ENCODE peak calls at places on chromosome 17, in eight cellular contexts. One of them, this sample, is unnamed.

GRCh38 chr17:57211543-57211942 is 44.8 kb upstream of the MSI2 start:
- DNase-seq in nephron progenitor cell: no peak
- DNase-seq in HCT116: no peak
- DNase-seq in left ventricle myocardium inferior: no peak
- DNase-seq in fibroblast of mammary gland: peak; percentile 68
- DNase-seq in mesothelial cell of epicardium: no peak
- DNase-seq in MCF 10A: peak; percentile 49
- DNase-seq in fibroblast of pulmonary artery: no peak
- DNase-seq in this sample: no peak

GRCh38 chr17:65173951-65174683 is 36.9 kb downstream of the RGS9 start:
- DNase-seq in left ventricle myocardium inferior: no peak
- DNase-seq in nephron progenitor cell: no peak
- DNase-seq in mesothelial cell of epicardium: no peak
- DNase-seq in HCT116: no peak
- DNase-seq in fibroblast of mammary gland: no peak
- DNase-seq in MCF 10A: no peak
- DNase-seq in fibroblast of pulmonary artery: no peak
- DNase-seq in this sample: no peak

GRCh38 chr17:10754109-10754508 is 24.3 kb upstream of the TMEM220 start:
- DNase-seq in fibroblast of pulmonary artery: peak; percentile 33
- DNase-seq in nephron progenitor cell: peak; percentile 37
- DNase-seq in left ventricle myocardium inferior: no peak
- DNase-seq in MCF 10A: peak; percentile 44
- DNase-seq in HCT116: peak; percentile 51
- DNase-seq in fibroblast of mammary gland: peak; percentile 41
- DNase-seq in mesothelial cell of epicardium: no peak
- DNase-seq in this sample: no peak

GRCh38 chr17:6166492-6167179 is 96.5 kb downstream of the WSCD1 start:
- DNase-seq in MCF 10A: no peak
- DNase-seq in HCT116: no peak
- DNase-seq in fibroblast of mammary gland: no peak
- DNase-seq in left ventricle myocardium inferior: no peak
- DNase-seq in nephron progenitor cell: no peak
- DNase-seq in mesothelial cell of epicardium: no peak
- DNase-seq in fibroblast of pulmonary artery: no peak
- DNase-seq in this sample: no peak

GRCh38 chr17:5555254-5555653 is 29.1 kb downstream of the NLRP1 start:
- DNase-seq in left ventricle myocardium inferior: no peak
- DNase-seq in mesothelial cell of epicardium: no peak
- DNase-seq in fibroblast of pulmonary artery: peak; percentile 82
- DNase-seq in MCF 10A: no peak
- DNase-seq in nephron progenitor cell: no peak
- DNase-seq in fibroblast of mammary gland: peak; percentile 72
- DNase-seq in HCT116: no peak
- DNase-seq in this sample: no peak

GRCh38 chr17:82559779-82560642 is 40.5 kb downstream of the FOXK2 start:
- DNase-seq in fibroblast of pulmonary artery: no peak
- DNase-seq in fibroblast of mammary gland: no peak
- DNase-seq in left ventricle myocardium inferior: no peak
- DNase-seq in MCF 10A: no peak
- DNase-seq in mesothelial cell of epicardium: no peak
- DNase-seq in HCT116: no peak
- DNase-seq in nephron progenitor cell: no peak
- DNase-seq in this sample: no peak

GRCh38 chr17:78343433-78344201 is 16.3 kb downstream of the SOCS3 start:
- DNase-seq in left ventricle myocardium inferior: no peak
- DNase-seq in nephron progenitor cell: no peak
- DNase-seq in mesothelial cell of epicardium: no peak
- DNase-seq in fibroblast of pulmonary artery: no peak
- DNase-seq in fibroblast of mammary gland: no peak
- DNase-seq in HCT116: no peak
- DNase-seq in MCF 10A: peak; percentile 47
- DNase-seq in this sample: no peak

GRCh38 chr17:4509923-4510614 is 11.4 kb downstream of the SPNS2 start:
- DNase-seq in fibroblast of mammary gland: no peak
- DNase-seq in mesothelial cell of epicardium: no peak
- DNase-seq in left ventricle myocardium inferior: peak; percentile 48
- DNase-seq in fibroblast of pulmonary artery: no peak
- DNase-seq in nephron progenitor cell: no peak
- DNase-seq in HCT116: no peak
- DNase-seq in MCF 10A: no peak
- DNase-seq in this sample: no peak

GRCh38 chr17:72122668-72123495 is 2.1 kb downstream of the SOX9 start:
- DNase-seq in nephron progenitor cell: peak; percentile 70
- DNase-seq in HCT116: no peak
- DNase-seq in mesothelial cell of epicardium: no peak
- DNase-seq in fibroblast of pulmonary artery: peak; percentile 71
- DNase-seq in fibroblast of mammary gland: peak; percentile 26
- DNase-seq in left ventricle myocardium inferior: peak; percentile 29
- DNase-seq in MCF 10A: no peak
- DNase-seq in this sample: no peak

GRCh38 chr17:1588781-1589585 is 26.4 kb upstream of the PITPNA start:
- DNase-seq in HCT116: no peak
- DNase-seq in MCF 10A: peak; percentile 46
- DNase-seq in left ventricle myocardium inferior: no peak
- DNase-seq in mesothelial cell of epicardium: no peak
- DNase-seq in fibroblast of pulmonary artery: peak; percentile 60
- DNase-seq in nephron progenitor cell: no peak
- DNase-seq in fibroblast of mammary gland: peak; percentile 62
- DNase-seq in this sample: no peak

GRCh38 chr17:14297161-14297851 is 3.6 kb upstream of the HS3ST3B1 start:
- DNase-seq in fibroblast of pulmonary artery: peak; percentile 60
- DNase-seq in MCF 10A: no peak
- DNase-seq in nephron progenitor cell: peak; percentile 74
- DNase-seq in left ventricle myocardium inferior: peak; percentile 21
- DNase-seq in HCT116: no peak
- DNase-seq in fibroblast of mammary gland: peak; percentile 64
- DNase-seq in mesothelial cell of epicardium: no peak
- DNase-seq in this sample: peak; percentile 45
- TF ChIP-seq CTCF in fibroblast of pulmonary artery: no peak
- TF ChIP-seq CTCF in MCF 10A: peak; percentile 15
- TF ChIP-seq CTCF in nephron progenitor cell: no peak
- TF ChIP-seq CTCF in left ventricle myocardium inferior: peak; percentile 43
- TF ChIP-seq CTCF in HCT116: no peak
- TF ChIP-seq CTCF in fibroblast of mammary gland: no peak
- TF ChIP-seq CTCF in mesothelial cell of epicardium: no peak
- TF ChIP-seq CTCF in this sample: no peak

GRCh38 chr17:74918906-74919305 is 4.1 kb downstream of the USH1G start:
- DNase-seq in left ventricle myocardium inferior: no peak
- DNase-seq in nephron progenitor cell: no peak
- DNase-seq in mesothelial cell of epicardium: no peak
- DNase-seq in fibroblast of pulmonary artery: no peak
- DNase-seq in fibroblast of mammary gland: no peak
- DNase-seq in MCF 10A: no peak
- DNase-seq in HCT116: no peak
- DNase-seq in this sample: no peak

GRCh38 chr17:74920306-74920620 is 2.8 kb downstream of the USH1G start:
- DNase-seq in MCF 10A: no peak
- DNase-seq in nephron progenitor cell: no peak
- DNase-seq in fibroblast of mammary gland: no peak
- DNase-seq in mesothelial cell of epicardium: no peak
- DNase-seq in fibroblast of pulmonary artery: no peak
- DNase-seq in HCT116: no peak
- DNase-seq in left ventricle myocardium inferior: no peak
- DNase-seq in this sample: no peak

GRCh38 chr17:74921045-74921681 is 1.9 kb downstream of the USH1G start:
- DNase-seq in fibroblast of mammary gland: no peak
- DNase-seq in mesothelial cell of epicardium: no peak
- DNase-seq in nephron progenitor cell: peak; percentile 30
- DNase-seq in fibroblast of pulmonary artery: no peak
- DNase-seq in left ventricle myocardium inferior: no peak
- DNase-seq in MCF 10A: no peak
- DNase-seq in HCT116: no peak
- DNase-seq in this sample: no peak

GRCh38 chr17:74920679-74921044 is 2.4 kb downstream of the USH1G start:
- DNase-seq in MCF 10A: no peak
- DNase-seq in left ventricle myocardium inferior: no peak
- DNase-seq in HCT116: no peak
- DNase-seq in fibroblast of pulmonary artery: no peak
- DNase-seq in nephron progenitor cell: no peak
- DNase-seq in fibroblast of mammary gland: no peak
- DNase-seq in mesothelial cell of epicardium: no peak
- DNase-seq in this sample: no peak

GRCh38 chr17:74919440-74920305 is 3.4 kb downstream of the USH1G start:
- DNase-seq in nephron progenitor cell: peak; percentile 43
- DNase-seq in left ventricle myocardium inferior: no peak
- DNase-seq in HCT116: no peak
- DNase-seq in mesothelial cell of epicardium: no peak
- DNase-seq in MCF 10A: no peak
- DNase-seq in fibroblast of pulmonary artery: no peak
- DNase-seq in fibroblast of mammary gland: peak; percentile 3
- DNase-seq in this sample: no peak
- TF ChIP-seq CTCF in nephron progenitor cell: no peak
- TF ChIP-seq CTCF in left ventricle myocardium inferior: peak; percentile 46
- TF ChIP-seq CTCF in HCT116: no peak
- TF ChIP-seq CTCF in mesothelial cell of epicardium: no peak
- TF ChIP-seq CTCF in MCF 10A: no peak
- TF ChIP-seq CTCF in fibroblast of pulmonary artery: no peak
- TF ChIP-seq CTCF in fibroblast of mammary gland: no peak
- TF ChIP-seq CTCF in this sample: peak; percentile 54

DNA sequence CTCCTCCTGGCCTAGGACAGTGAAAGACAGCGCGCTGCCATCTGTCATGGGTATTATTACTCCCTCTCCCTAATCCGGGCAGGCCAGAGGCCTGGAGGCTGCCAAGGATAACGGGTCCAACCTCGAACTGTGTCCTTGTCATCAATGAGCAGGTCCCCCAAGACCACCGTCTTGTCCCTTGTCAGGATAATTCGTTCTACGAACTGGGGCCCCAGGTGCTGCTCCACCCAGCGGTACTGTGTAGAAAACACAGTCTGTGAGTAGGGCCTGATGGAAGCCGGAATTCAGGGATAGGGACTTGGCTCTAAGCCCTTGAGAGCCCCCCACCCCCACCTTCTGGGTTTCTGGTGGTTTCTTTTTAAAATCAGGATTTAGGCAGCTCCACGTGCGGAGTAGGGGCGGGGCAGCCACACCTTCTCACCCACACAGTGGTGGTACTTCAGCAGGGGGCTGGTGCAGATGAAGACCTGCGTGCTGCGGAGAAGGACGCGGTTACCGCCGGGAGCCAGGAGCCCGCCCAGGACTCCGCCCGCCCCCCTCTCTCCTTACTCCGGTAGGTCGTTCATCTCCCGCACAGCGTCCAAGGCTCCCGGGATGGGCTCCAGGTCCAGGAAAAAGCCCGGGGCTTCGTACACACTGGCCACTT is 787 bp downstream of the NT5C start:
- DNase-seq in HCT116: peak; percentile 69
- DNase-seq in fibroblast of pulmonary artery: peak; percentile 67
- DNase-seq in MCF 10A: peak; percentile 71
- DNase-seq in nephron progenitor cell: peak; percentile 67
- DNase-seq in fibroblast of mammary gland: peak; percentile 52
- DNase-seq in mesothelial cell of epicardium: peak; percentile 44
- DNase-seq in left ventricle myocardium inferior: peak; percentile 45
- DNase-seq in this sample: no peak
- TF ChIP-seq CTCF in HCT116: peak; percentile 77
- TF ChIP-seq CTCF in fibroblast of pulmonary artery: peak; percentile 62
- TF ChIP-seq CTCF in MCF 10A: peak; percentile 40
- TF ChIP-seq CTCF in nephron progenitor cell: peak; percentile 50
- TF ChIP-seq CTCF in fibroblast of mammary gland: peak; percentile 51
- TF ChIP-seq CTCF in mesothelial cell of epicardium: no peak
- TF ChIP-seq CTCF in left ventricle myocardium inferior: peak; percentile 42
- TF ChIP-seq CTCF in this sample: peak; percentile 67

GRCh38 chr17:9576521-9577401 is at the start of gene CFAP52:
- DNase-seq in MCF 10A: peak; percentile 71
- DNase-seq in fibroblast of mammary gland: peak; percentile 74
- DNase-seq in HCT116: peak; percentile 48
- DNase-seq in left ventricle myocardium inferior: peak; percentile 71
- DNase-seq in fibroblast of pulmonary artery: peak; percentile 82
- DNase-seq in mesothelial cell of epicardium: peak; percentile 59
- DNase-seq in nephron progenitor cell: peak; percentile 86
- DNase-seq in this sample: no peak

GRCh38 chr17:9577402-9577709 is 914 bp downstream of the CFAP52 start:
- DNase-seq in fibroblast of pulmonary artery: peak; percentile 7
- DNase-seq in nephron progenitor cell: no peak
- DNase-seq in left ventricle myocardium inferior: no peak
- DNase-seq in HCT116: no peak
- DNase-seq in fibroblast of mammary gland: peak; percentile 3
- DNase-seq in MCF 10A: no peak
- DNase-seq in mesothelial cell of epicardium: no peak
- DNase-seq in this sample: no peak

GRCh38 chr17:9571201-9571600 is 4.4 kb downstream of the STX8 start:
- DNase-seq in nephron progenitor cell: no peak
- DNase-seq in left ventricle myocardium inferior: no peak
- DNase-seq in fibroblast of mammary gland: no peak
- DNase-seq in MCF 10A: no peak
- DNase-seq in HCT116: no peak
- DNase-seq in mesothelial cell of epicardium: no peak
- DNase-seq in fibroblast of pulmonary artery: no peak
- DNase-seq in this sample: no peak

GRCh38 chr17:9575381-9576072 is at the start of gene STX8:
- DNase-seq in left ventricle myocardium inferior: peak; percentile 94
- DNase-seq in mesothelial cell of epicardium: peak; percentile 79
- DNase-seq in HCT116: peak; percentile 74
- DNase-seq in MCF 10A: peak; percentile 82
- DNase-seq in nephron progenitor cell: peak; percentile 95
- DNase-seq in fibroblast of pulmonary artery: peak; percentile 91
- DNase-seq in fibroblast of mammary gland: peak; percentile 82
- DNase-seq in this sample: peak; percentile 26
- TF ChIP-seq CTCF in left ventricle myocardium inferior: no peak
- TF ChIP-seq CTCF in mesothelial cell of epicardium: no peak
- TF ChIP-seq CTCF in HCT116: no peak
- TF ChIP-seq CTCF in MCF 10A: no peak
- TF ChIP-seq CTCF in nephron progenitor cell: no peak
- TF ChIP-seq CTCF in fibroblast of pulmonary artery: no peak
- TF ChIP-seq CTCF in fibroblast of mammary gland: no peak
- TF ChIP-seq CTCF in this sample: no peak

This sample was measured in D721Med.